ENCODE peak calls at places on chromosomes 4 and X, in four cellular contexts. P is K562, T is GM12878, H is IMR-90. K is an unnamed sample.

GRCh38 chrX:120358687-120359086 is 3.2 kb upstream of the ATP1B4 start:
- DNase-seq in P (no peak), T (no peak), H (no peak), K (no peak)

GRCh38 chr4:15695764-15696163 is 7.1 kb upstream of the BST1 start:
- DNase-seq in P (no peak), T (no peak), H (no peak), K (no peak)

GRCh38 chr4:60724623-60725022 is 475.5 kb upstream of the ADGRL3 start:
- DNase-seq in P (no peak), T (no peak), H (peak), K (no peak)

GRCh38 chrX:22748093-22748999 is 251.4 kb upstream of the DDX53 start:
- DNase-seq in P (peak), T (no peak), H (peak), K (peak)

GRCh38 chrX:123743312-123743711 is 10.5 kb upstream of the THOC2 start:
- DNase-seq in P (peak), T (no peak), H (no peak), K (no peak)

GRCh38 chr4:113069212-113069892 is 19.9 kb downstream of the ANK2 start:
- DNase-seq in P (no peak), T (no peak), H (no peak), K (no peak)

GRCh38 chr4:105859233-105859632 is 36.0 kb upstream of the NPNT start:
- DNase-seq in P (no peak), T (peak), H (peak), K (peak)

GRCh38 chr4:39648827-39649558 is 10.3 kb upstream of the SMIM14 start:
- DNase-seq in P (no peak), T (no peak), H (no peak), K (no peak)

GRCh38 chrX:50211510-50211909 is 6.9 kb downstream of the CCNB3 start:
- DNase-seq in P (no peak), T (no peak), H (peak), K (no peak)

GRCh38 chrX:136725446-136726104 is 55.2 kb downstream of the ARHGEF6 start:
- DNase-seq in P (no peak), T (no peak), H (peak), K (peak)

DNA sequence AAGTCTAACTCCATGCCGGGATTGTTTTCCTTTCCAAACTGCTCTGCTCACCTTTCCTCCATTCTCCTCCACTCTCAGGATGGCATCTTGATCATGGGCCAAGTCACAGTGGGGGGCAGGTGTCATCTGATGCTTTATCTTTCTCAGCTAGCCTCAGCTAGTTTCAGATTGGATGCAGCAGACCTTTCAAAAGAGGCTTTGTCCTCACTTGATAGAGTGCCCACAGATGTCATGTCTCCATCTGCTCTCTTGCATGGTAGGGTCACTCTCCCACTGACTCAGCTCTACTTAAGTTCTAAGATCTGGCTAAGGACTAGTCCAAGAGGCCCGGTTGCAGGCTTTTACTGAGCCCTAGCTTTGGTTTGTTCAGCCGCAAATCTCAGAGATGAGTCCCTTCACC is 341.7 kb upstream of the GALNT7 start:
- DNase-seq in P (no peak), T (no peak), H (no peak), K (no peak)
- TF ChIP-seq FOS in P (no peak), T (no peak), H (no peak), K (no peak)

GRCh38 chr4:149961876-149962597 is 116.2 kb upstream of the DCLK2 start:
- DNase-seq in P (no peak), T (no peak), H (peak), K (no peak)
- TF ChIP-seq FOS in P (no peak), T (no peak), H (peak), K (no peak)

GRCh38 chr4:46667790-46668189 is 241.3 kb downstream of the COX7B2 start:
- DNase-seq in P (no peak), T (no peak), H (no peak), K (no peak)
- TF ChIP-seq FOS in P (no peak), T (no peak), H (no peak), K (no peak)

GRCh38 chr4:47032405-47033106 is 1.2 kb downstream of the GABRB1 start:
- DNase-seq in P (no peak), T (no peak), H (peak), K (peak)
- TF ChIP-seq FOS in P (no peak), T (no peak), H (no peak), K (no peak)